ENCODE peak calls at places on chromosomes 6 and 20, in six cellular contexts. One of them, this sample, is unnamed.

GRCh38 chr6:105641507-105641906 is 238.6 kb upstream of the PREP start:
- DNase-seq in cardiac fibroblast: no peak
- DNase-seq in MG63: no peak
- DNase-seq in epithelial cell of esophagus: no peak
- DNase-seq in AG04450: no peak
- DNase-seq in skeletal muscle cell: no peak
- DNase-seq in this sample: no peak

GRCh38 chr6:291148-291696 is 1.1 kb upstream of the DUSP22 start:
- DNase-seq in epithelial cell of esophagus: peak
- DNase-seq in cardiac fibroblast: peak
- DNase-seq in AG04450: no peak
- DNase-seq in MG63: no peak
- DNase-seq in skeletal muscle cell: no peak
- DNase-seq in this sample: peak

GRCh38 chr6:147586044-147586443 is 77.6 kb downstream of the SAMD5 start:
- DNase-seq in AG04450: no peak
- DNase-seq in cardiac fibroblast: peak
- DNase-seq in MG63: peak
- DNase-seq in skeletal muscle cell: no peak
- DNase-seq in epithelial cell of esophagus: peak
- DNase-seq in this sample: peak

GRCh38 chr6:163288066-163288465 is 126.5 kb upstream of the QKI start:
- DNase-seq in skeletal muscle cell: no peak
- DNase-seq in epithelial cell of esophagus: no peak
- DNase-seq in MG63: no peak
- DNase-seq in AG04450: no peak
- DNase-seq in cardiac fibroblast: no peak
- DNase-seq in this sample: no peak

GRCh38 chr6:30061766-30062458 is 847 bp downstream of the POLR1H start:
- DNase-seq in epithelial cell of esophagus: peak
- DNase-seq in MG63: no peak
- DNase-seq in skeletal muscle cell: no peak
- DNase-seq in cardiac fibroblast: peak
- DNase-seq in AG04450: no peak
- DNase-seq in this sample: peak

GRCh38 chr6:133165235-133165634 is 75.9 kb upstream of the EYA4 start:
- DNase-seq in AG04450: no peak
- DNase-seq in MG63: no peak
- DNase-seq in epithelial cell of esophagus: no peak
- DNase-seq in skeletal muscle cell: no peak
- DNase-seq in cardiac fibroblast: no peak
- DNase-seq in this sample: no peak

GRCh38 chr20:44728835-44729342 is 13.7 kb downstream of the CCN5 start:
- DNase-seq in AG04450: no peak
- DNase-seq in epithelial cell of esophagus: peak
- DNase-seq in cardiac fibroblast: peak
- DNase-seq in skeletal muscle cell: peak
- DNase-seq in MG63: peak
- DNase-seq in this sample: peak

GRCh38 chr20:63697357-63697867 is 960 bp downstream of the TNFRSF6B start:
- DNase-seq in epithelial cell of esophagus: no peak
- DNase-seq in MG63: no peak
- DNase-seq in cardiac fibroblast: no peak
- DNase-seq in skeletal muscle cell: no peak
- DNase-seq in AG04450: no peak
- DNase-seq in this sample: no peak

GRCh38 chr6:138035070-138035469 is 72.1 kb downstream of the PERP start:
- DNase-seq in cardiac fibroblast: no peak
- DNase-seq in AG04450: no peak
- DNase-seq in epithelial cell of esophagus: peak
- DNase-seq in skeletal muscle cell: no peak
- DNase-seq in MG63: no peak
- DNase-seq in this sample: no peak

GRCh38 chr20:31833130-31833930 is 12.1 kb downstream of the FOXS1 start:
- DNase-seq in AG04450: no peak
- DNase-seq in MG63: peak
- DNase-seq in cardiac fibroblast: peak
- DNase-seq in epithelial cell of esophagus: peak
- DNase-seq in skeletal muscle cell: no peak
- DNase-seq in this sample: peak

GRCh38 chr6:159939591-159940016 is 29.3 kb upstream of the IGF2R start:
- DNase-seq in epithelial cell of esophagus: no peak
- DNase-seq in MG63: no peak
- DNase-seq in cardiac fibroblast: peak
- DNase-seq in AG04450: no peak
- DNase-seq in skeletal muscle cell: no peak
- DNase-seq in this sample: no peak
- H3K4me3 ChIP-seq in epithelial cell of esophagus: no peak
- H3K4me3 ChIP-seq in MG63: no peak
- H3K4me3 ChIP-seq in cardiac fibroblast: no peak
- H3K4me3 ChIP-seq in AG04450: no peak
- H3K4me3 ChIP-seq in skeletal muscle cell: no peak
- H3K4me3 ChIP-seq in this sample: no peak

GRCh38 chr6:150876598-150876997 is 11.1 kb downstream of the MTHFD1L start:
- DNase-seq in epithelial cell of esophagus: no peak
- DNase-seq in cardiac fibroblast: peak
- DNase-seq in AG04450: no peak
- DNase-seq in MG63: peak
- DNase-seq in skeletal muscle cell: peak
- DNase-seq in this sample: peak
- H3K4me3 ChIP-seq in epithelial cell of esophagus: no peak
- H3K4me3 ChIP-seq in cardiac fibroblast: no peak
- H3K4me3 ChIP-seq in AG04450: no peak
- H3K4me3 ChIP-seq in MG63: no peak
- H3K4me3 ChIP-seq in skeletal muscle cell: no peak
- H3K4me3 ChIP-seq in this sample: no peak

GRCh38 chr20:137668-138131 is 4.7 kb upstream of the DEFB126 start:
- DNase-seq in AG04450: no peak
- DNase-seq in epithelial cell of esophagus: peak
- DNase-seq in cardiac fibroblast: no peak
- DNase-seq in MG63: no peak
- DNase-seq in skeletal muscle cell: no peak
- DNase-seq in this sample: peak
- H3K4me3 ChIP-seq in AG04450: no peak
- H3K4me3 ChIP-seq in epithelial cell of esophagus: no peak
- H3K4me3 ChIP-seq in cardiac fibroblast: no peak
- H3K4me3 ChIP-seq in MG63: no peak
- H3K4me3 ChIP-seq in skeletal muscle cell: no peak
- H3K4me3 ChIP-seq in this sample: no peak

DNA sequence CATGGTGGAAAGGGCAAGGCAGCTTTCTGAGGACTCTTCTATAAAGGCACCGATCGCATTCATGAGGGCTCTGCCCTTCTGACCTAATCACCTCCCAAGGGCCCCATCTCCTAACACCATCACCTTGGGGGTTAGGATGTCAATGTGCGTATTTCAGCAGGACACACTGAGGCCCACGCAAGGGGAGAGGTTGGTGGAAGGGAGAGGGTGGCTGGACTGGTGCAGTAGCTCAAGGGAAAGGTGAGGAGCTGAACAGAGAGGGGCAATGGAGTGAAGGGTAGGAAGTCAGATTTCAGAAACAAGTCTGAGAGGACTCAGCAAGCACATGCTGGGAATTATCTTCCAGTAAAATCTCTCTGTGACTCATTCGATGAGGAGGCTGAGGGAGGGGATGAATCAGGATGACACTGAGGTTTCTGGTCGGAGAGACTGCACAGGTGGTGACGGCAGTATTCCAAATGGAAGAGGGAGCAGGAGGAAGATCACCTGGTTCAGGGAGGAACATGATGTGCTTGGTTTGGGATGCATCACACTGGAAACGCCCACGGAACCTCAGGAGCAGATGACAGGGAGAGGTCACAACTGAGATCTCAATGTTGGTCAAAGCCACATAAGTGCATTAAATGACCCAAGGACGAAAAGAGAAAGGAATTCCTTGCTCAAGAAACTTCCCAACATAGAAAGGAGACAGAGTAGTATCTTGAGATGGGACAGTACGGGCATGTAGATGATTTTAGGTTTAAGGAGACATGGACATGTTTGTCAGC is 67.1 kb downstream of the TFAP2A start:
- DNase-seq in skeletal muscle cell: no peak
- DNase-seq in epithelial cell of esophagus: peak
- DNase-seq in cardiac fibroblast: no peak
- DNase-seq in AG04450: no peak
- DNase-seq in MG63: peak
- DNase-seq in this sample: no peak
- H3K4me3 ChIP-seq in skeletal muscle cell: no peak
- H3K4me3 ChIP-seq in epithelial cell of esophagus: no peak
- H3K4me3 ChIP-seq in cardiac fibroblast: no peak
- H3K4me3 ChIP-seq in AG04450: no peak
- H3K4me3 ChIP-seq in MG63: no peak
- H3K4me3 ChIP-seq in this sample: no peak

GRCh38 chr6:27260339-27260738 is 12.8 kb downstream of the PRSS16 start:
- DNase-seq in cardiac fibroblast: no peak
- DNase-seq in MG63: peak
- DNase-seq in epithelial cell of esophagus: peak
- DNase-seq in skeletal muscle cell: no peak
- DNase-seq in AG04450: no peak
- DNase-seq in this sample: no peak
- H3K4me3 ChIP-seq in cardiac fibroblast: no peak
- H3K4me3 ChIP-seq in MG63: peak
- H3K4me3 ChIP-seq in epithelial cell of esophagus: peak
- H3K4me3 ChIP-seq in skeletal muscle cell: peak
- H3K4me3 ChIP-seq in AG04450: peak
- H3K4me3 ChIP-seq in this sample: peak

DNA sequence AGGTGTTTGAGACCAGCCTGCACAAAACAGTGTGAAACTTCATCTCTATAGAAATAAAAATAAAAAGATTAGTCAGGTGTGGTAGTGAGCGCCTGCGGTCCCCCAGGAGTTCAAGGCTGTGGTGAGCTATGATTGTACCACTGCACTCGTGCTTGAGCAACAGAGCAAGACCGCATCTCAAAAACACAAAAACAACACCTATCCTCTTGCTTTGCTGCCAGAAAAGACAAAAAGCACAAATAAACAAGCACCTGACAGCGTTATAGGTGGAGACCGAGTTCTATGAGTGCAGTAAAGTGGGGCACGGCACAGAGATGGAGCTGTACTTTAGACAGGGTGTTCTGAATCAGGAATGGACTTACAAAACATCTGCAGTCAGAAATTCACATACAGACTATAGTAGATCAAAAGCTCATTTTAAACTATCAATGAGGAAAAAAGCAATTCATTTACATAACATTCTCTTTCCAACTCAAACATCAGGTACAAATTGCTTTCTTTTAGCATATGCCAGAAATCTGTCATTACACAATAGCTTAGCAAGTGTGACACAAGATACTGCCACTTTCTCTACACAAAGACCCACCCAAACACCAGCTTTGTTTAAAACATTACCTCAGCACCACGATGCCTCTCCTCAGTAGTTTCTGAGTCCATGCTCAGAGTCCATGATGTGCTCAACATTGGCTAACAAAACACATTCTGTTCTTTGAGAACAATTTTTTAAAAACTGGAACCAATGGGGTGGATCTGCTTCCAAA is 10.1 kb downstream of the EZR start:
- DNase-seq in MG63: no peak
- DNase-seq in AG04450: no peak
- DNase-seq in skeletal muscle cell: no peak
- DNase-seq in epithelial cell of esophagus: peak
- DNase-seq in cardiac fibroblast: no peak
- DNase-seq in this sample: no peak
- H3K4me3 ChIP-seq in MG63: no peak
- H3K4me3 ChIP-seq in AG04450: no peak
- H3K4me3 ChIP-seq in skeletal muscle cell: no peak
- H3K4me3 ChIP-seq in epithelial cell of esophagus: no peak
- H3K4me3 ChIP-seq in cardiac fibroblast: no peak
- H3K4me3 ChIP-seq in this sample: no peak

DNA sequence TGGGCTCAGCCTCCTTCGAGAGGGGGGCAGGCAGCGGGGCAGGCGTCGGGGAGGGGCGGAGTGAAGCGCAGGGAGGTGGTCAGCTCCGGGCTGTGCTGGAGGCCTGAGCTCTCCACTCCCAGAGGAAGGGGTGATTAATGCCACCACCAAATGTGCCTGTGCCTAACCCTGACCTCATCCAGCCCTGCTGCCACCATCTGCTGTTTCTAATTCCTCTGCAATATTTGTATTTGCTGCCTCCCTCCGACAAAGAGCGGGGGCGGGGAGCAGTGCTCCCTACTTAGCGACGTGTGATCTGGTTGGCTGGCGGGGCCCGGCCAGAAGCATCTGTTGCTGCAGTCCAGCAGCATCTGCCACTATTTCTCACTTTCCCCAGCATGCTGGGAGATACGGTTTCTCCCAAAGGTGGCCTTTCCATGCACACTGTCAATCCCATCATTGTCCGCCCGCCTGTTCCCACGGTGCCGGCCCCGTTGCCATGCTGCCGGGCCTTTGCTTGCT is 47.0 kb downstream of the DLL1 start:
- DNase-seq in skeletal muscle cell: peak
- DNase-seq in cardiac fibroblast: no peak
- DNase-seq in epithelial cell of esophagus: no peak
- DNase-seq in AG04450: no peak
- DNase-seq in MG63: no peak
- DNase-seq in this sample: peak
- H3K4me3 ChIP-seq in skeletal muscle cell: no peak
- H3K4me3 ChIP-seq in cardiac fibroblast: no peak
- H3K4me3 ChIP-seq in epithelial cell of esophagus: no peak
- H3K4me3 ChIP-seq in AG04450: no peak
- H3K4me3 ChIP-seq in MG63: no peak
- H3K4me3 ChIP-seq in this sample: no peak

GRCh38 chr6:109473120-109473519 is 9.9 kb downstream of the ZBTB24 start:
- DNase-seq in AG04450: no peak
- DNase-seq in cardiac fibroblast: no peak
- DNase-seq in epithelial cell of esophagus: no peak
- DNase-seq in MG63: no peak
- DNase-seq in skeletal muscle cell: no peak
- DNase-seq in this sample: no peak
- H3K4me3 ChIP-seq in AG04450: no peak
- H3K4me3 ChIP-seq in cardiac fibroblast: no peak
- H3K4me3 ChIP-seq in epithelial cell of esophagus: no peak
- H3K4me3 ChIP-seq in MG63: no peak
- H3K4me3 ChIP-seq in skeletal muscle cell: no peak
- H3K4me3 ChIP-seq in this sample: no peak

This sample was measured in choroid plexus epithelial cell.